ENCODE peak calls at places on chromosomes 13 and 19, in ten cellular contexts. D, M, Z, I, Q, U, Y, C, A and G are unnamed samples.
A peak's percentile ranks its signal among the peaks of the same experiment; 100 is the strongest.

GRCh38 chr19:50558039-50558438 is 10.2 kb downstream of the LRRC4B start:
- DNase-seq in D (no peak), M (no peak), Z (no peak), I (no peak), Q (no peak), U (no peak), Y (no peak), C (no peak), A (no peak), G (no peak)

GRCh38 chr13:92175330-92175729 is 776.9 kb downstream of the GPC5 start:
- DNase-seq in D (peak; percentile 94), M (peak; percentile 15), Z (peak; percentile 34), I (peak; percentile 17), Q (no peak), U (peak; percentile 65), Y (no peak), C (no peak), A (no peak), G (peak; percentile 81)

GRCh38 chr13:26600345-26600761 is 42.9 kb downstream of the WASF3 start:
- DNase-seq in D (peak; percentile 10), M (peak; percentile 41), Z (no peak), I (no peak), Q (no peak), U (no peak), Y (no peak), C (no peak), A (no peak), G (no peak)

GRCh38 chr13:61695147-61695546 is 279.5 kb upstream of the PCDH20 start:
- DNase-seq in D (no peak), M (no peak), Z (no peak), I (no peak), Q (no peak), U (no peak), Y (no peak), C (no peak), A (no peak), G (no peak)

GRCh38 chr13:92196566-92197256 is 798.3 kb downstream of the GPC5 start:
- DNase-seq in D (peak; percentile 58), M (no peak), Z (no peak), I (no peak), Q (no peak), U (no peak), Y (no peak), C (no peak), A (no peak), G (no peak)

GRCh38 chr13:82833928-82834327 is 1048.3 kb downstream of the SLITRK1 start:
- DNase-seq in D (peak; percentile 23), M (no peak), Z (peak; percentile 23), I (no peak), Q (no peak), U (no peak), Y (no peak), C (no peak), A (no peak), G (no peak)

GRCh38 chr13:81488021-81488420 is 1147.1 kb upstream of the SPRY2 start:
- DNase-seq in D (peak; percentile 67), M (no peak), Z (no peak), I (no peak), Q (no peak), U (no peak), Y (no peak), C (no peak), A (no peak), G (peak; percentile 3)

GRCh38 chr19:13978721-13979191 is 26.4 kb downstream of the DCAF15 start:
- DNase-seq in D (peak; percentile 18), M (no peak), Z (no peak), I (no peak), Q (no peak), U (no peak), Y (no peak), C (no peak), A (no peak), G (peak; percentile 46)

GRCh38 chr13:59893261-59893660 is 270.5 kb downstream of the DIAPH3 start:
- DNase-seq in D (no peak), M (no peak), Z (no peak), I (no peak), Q (no peak), U (no peak), Y (no peak), C (no peak), A (no peak), G (no peak)

GRCh38 chr13:66114127-66114526 is 1116.0 kb downstream of the PCDH9 start:
- DNase-seq in D (no peak), M (no peak), Z (no peak), I (no peak), Q (no peak), U (no peak), Y (no peak), C (peak; percentile 63), A (peak; percentile 78), G (no peak)

DNA sequence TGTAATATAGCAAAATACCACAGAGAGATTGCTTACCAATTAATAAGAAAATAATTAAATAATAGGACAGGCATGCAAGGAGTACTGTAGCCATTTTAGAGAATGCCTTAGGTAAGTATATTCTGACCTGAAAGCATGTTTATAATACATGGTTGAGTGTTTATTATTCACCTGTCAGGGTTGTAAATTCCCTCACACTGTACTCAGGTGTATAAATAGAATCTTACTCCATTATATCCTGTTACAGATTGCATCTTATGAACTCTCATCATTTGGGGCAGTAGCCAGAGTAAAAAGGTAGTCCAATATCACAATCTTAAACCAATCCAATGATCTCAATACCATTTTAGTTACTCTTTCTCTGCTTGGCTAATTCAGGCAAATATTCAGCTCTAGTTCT is 35.8 kb upstream of the GTF2F2 start:
- DNase-seq in D (no peak), M (no peak), Z (no peak), I (no peak), Q (no peak), U (no peak), Y (no peak), C (no peak), A (no peak), G (no peak)
- TF ChIP-seq CTCF in D (no peak), M (no peak), Z (no peak), I (no peak), Q (no peak), U (no peak), Y (no peak), C (no peak), A (no peak), G (no peak)

GRCh38 chr19:48632692-48633147 is 4.5 kb downstream of the DBP start:
- DNase-seq in D (no peak), M (no peak), Z (no peak), I (no peak), Q (no peak), U (no peak), Y (no peak), C (no peak), A (no peak), G (peak; percentile 16)
- TF ChIP-seq CTCF in D (no peak), M (no peak), Z (no peak), I (no peak), Q (no peak), U (no peak), Y (no peak), C (no peak), A (no peak), G (no peak)

GRCh38 chr13:44412341-44412935 is 38.8 kb downstream of the SERP2 start:
- DNase-seq in D (no peak), M (no peak), Z (no peak), I (no peak), Q (no peak), U (no peak), Y (no peak), C (no peak), A (no peak), G (no peak)

GRCh38 chr13:44407891-44408290 is 34.3 kb downstream of the SERP2 start:
- DNase-seq in D (no peak), M (no peak), Z (no peak), I (no peak), Q (no peak), U (no peak), Y (no peak), C (no peak), A (no peak), G (no peak)

GRCh38 chr13:44409595-44409994 is 36.0 kb downstream of the SERP2 start:
- DNase-seq in D (no peak), M (no peak), Z (no peak), I (no peak), Q (no peak), U (no peak), Y (no peak), C (no peak), A (no peak), G (no peak)

GRCh38 chr13:44411841-44412240 is 38.2 kb downstream of the SERP2 start:
- DNase-seq in D (no peak), M (no peak), Z (no peak), I (no peak), Q (no peak), U (no peak), Y (no peak), C (no peak), A (no peak), G (no peak)

GRCh38 chr13:44410328-44410859 is 36.8 kb downstream of the SERP2 start:
- DNase-seq in D (no peak), M (no peak), Z (no peak), I (no peak), Q (no peak), U (no peak), Y (no peak), C (no peak), A (no peak), G (no peak)
- TF ChIP-seq CTCF in D (no peak), M (no peak), Z (no peak), I (no peak), Q (no peak), U (no peak), Y (no peak), C (no peak), A (no peak), G (no peak)

DNA sequence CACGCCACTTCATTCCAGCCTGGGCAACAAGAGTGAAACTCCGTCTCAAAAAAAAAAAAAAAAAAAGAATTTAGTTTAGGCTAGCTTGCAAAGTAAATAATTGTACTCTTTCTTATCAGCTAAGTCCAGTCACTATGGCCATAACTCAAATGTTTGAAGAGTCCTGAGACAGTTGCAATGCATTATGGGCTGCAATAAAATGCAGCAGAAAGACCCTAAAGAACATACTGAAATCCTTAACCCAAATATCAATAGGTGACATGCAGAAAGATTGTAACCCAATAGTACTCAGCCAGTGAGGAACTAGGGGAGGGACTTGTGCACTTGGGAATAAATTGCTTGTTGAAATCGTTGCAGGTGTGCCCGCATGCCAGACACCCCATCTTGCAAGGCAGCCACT is 20.9 kb upstream of the FFAR2 start:
- DNase-seq in D (no peak), M (no peak), Z (no peak), I (no peak), Q (no peak), U (no peak), Y (no peak), C (no peak), A (no peak), G (peak; percentile 37)
- TF ChIP-seq CTCF in D (no peak), M (no peak), Z (no peak), I (no peak), Q (no peak), U (no peak), Y (no peak), C (no peak), A (no peak), G (no peak)

DNA sequence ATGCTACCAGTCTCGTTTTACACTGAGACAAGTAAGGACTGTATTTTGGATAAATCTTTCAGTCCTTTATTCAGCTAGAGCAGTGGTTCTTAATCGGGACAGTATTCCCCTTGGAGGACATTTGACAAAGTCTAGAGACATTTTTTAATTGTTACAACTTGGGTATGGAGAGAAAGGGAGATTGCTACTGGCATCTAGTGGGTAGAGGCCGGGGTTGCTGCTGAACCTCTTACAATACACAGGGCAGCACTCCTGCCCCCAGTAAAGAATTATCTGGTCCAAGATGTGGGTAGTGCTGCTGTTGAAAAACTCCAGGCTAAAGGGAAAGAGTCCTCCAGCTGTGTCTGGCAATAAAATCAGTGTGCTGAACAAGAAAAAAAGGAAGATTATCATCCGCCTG is 334.8 kb downstream of the SLC7A1 start:
- DNase-seq in D (no peak), M (no peak), Z (no peak), I (no peak), Q (no peak), U (no peak), Y (no peak), C (no peak), A (no peak), G (peak; percentile 23)
- TF ChIP-seq CTCF in D (no peak), M (no peak), Z (no peak), I (no peak), Q (no peak), U (peak; percentile 17), Y (peak; percentile 43), C (no peak), A (no peak), G (peak; percentile 39)